ENCODE peak calls at places on chromosomes 13 and 19, in seven cellular contexts. C, J, O, K, D, M and B are unnamed samples.

GRCh38 chr19:10295305-10295846 is 5.6 kb downstream of the ICAM5 start:
- DNase-seq in C (no peak), J (no peak), O (no peak), K (no peak), D (no peak), M (peak; percentile 55), B (no peak)

GRCh38 chr19:54420068-54420382 is 4.8 kb downstream of the TTYH1 start:
- DNase-seq in C (no peak), J (no peak), O (no peak), K (no peak), D (no peak), M (no peak), B (no peak)

GRCh38 chr13:113759525-113760137 is 605 bp downstream of the TMEM255B start:
- DNase-seq in C (no peak), J (peak; percentile 9), O (no peak), K (no peak), D (peak; percentile 26), M (no peak), B (no peak)

GRCh38 chr19:3167533-3168272 is 10.9 kb upstream of the S1PR4 start:
- DNase-seq in C (no peak), J (no peak), O (no peak), K (no peak), D (no peak), M (no peak), B (no peak)

GRCh38 chr13:99979453-99980200 is 2.0 kb upstream of the ZIC2 start:
- DNase-seq in C (no peak), J (no peak), O (no peak), K (peak; percentile 21), D (no peak), M (no peak), B (no peak)

GRCh38 chr19:20365146-20365545 is 198.1 kb downstream of the ZNF486 start:
- DNase-seq in C (no peak), J (no peak), O (no peak), K (no peak), D (no peak), M (no peak), B (no peak)

GRCh38 chr19:11982526-11982925 is 17.7 kb downstream of the ZNF763 start:
- DNase-seq in C (no peak), J (no peak), O (no peak), K (no peak), D (no peak), M (no peak), B (no peak)

GRCh38 chr13:108227651-108228272 is 9.6 kb downstream of the ABHD13 start:
- DNase-seq in C (no peak), J (peak; percentile 39), O (no peak), K (peak; percentile 11), D (peak; percentile 59), M (no peak), B (peak; percentile 25)

GRCh38 chr13:100694722-100695644 is 20.4 kb upstream of the TMTC4 start:
- DNase-seq in C (no peak), J (peak; percentile 67), O (no peak), K (peak; percentile 29), D (no peak), M (no peak), B (no peak)

GRCh38 chr13:34672631-34673030 is 269.4 kb upstream of the NBEA start:
- DNase-seq in C (no peak), J (no peak), O (no peak), K (no peak), D (no peak), M (no peak), B (no peak)

GRCh38 chr19:17319473-17320238 is 10.3 kb downstream of the DDA1 start:
- DNase-seq in C (no peak), J (no peak), O (no peak), K (no peak), D (no peak), M (no peak), B (no peak)

GRCh38 chr13:43908156-43909126 is 28.7 kb downstream of the LACC1 start:
- DNase-seq in C (peak; percentile 61), J (peak; percentile 73), O (no peak), K (no peak), D (peak; percentile 53), M (no peak), B (peak; percentile 54)

GRCh38 chr19:3671680-3672574 is 28.3 kb downstream of the PIP5K1C start:
- DNase-seq in C (no peak), J (peak; percentile 52), O (no peak), K (no peak), D (peak; percentile 42), M (no peak), B (no peak)

GRCh38 chr19:17103177-17103576 is 27.6 kb downstream of the MYO9B start:
- DNase-seq in C (no peak), J (peak; percentile 42), O (no peak), K (no peak), D (no peak), M (no peak), B (no peak)

GRCh38 chr19:51316688-51317087 is 5.2 kb downstream of the IGLON5 start:
- DNase-seq in C (no peak), J (no peak), O (no peak), K (no peak), D (no peak), M (no peak), B (no peak)